ENCODE peak calls at places on chromosome X, in five cellular contexts. One of them, this sample, is unnamed.

GRCh38 chrX:151708821-151709220 is 7.0 kb upstream of the FATE1 start:
- DNase-seq in H7: no peak
- DNase-seq in heart right ventricle: no peak
- DNase-seq in fibroblast of lung: no peak
- DNase-seq in spleen: no peak
- DNase-seq in this sample: no peak

GRCh38 chrX:107541244-107541643 is 87.1 kb upstream of the PRPS1 start:
- DNase-seq in H7: no peak
- DNase-seq in heart right ventricle: no peak
- DNase-seq in fibroblast of lung: peak; percentile 33
- DNase-seq in spleen: no peak
- DNase-seq in this sample: no peak

GRCh38 chrX:1500701-1501624 is 36.0 kb downstream of the P2RY8 start:
- DNase-seq in H7: no peak
- DNase-seq in heart right ventricle: no peak
- DNase-seq in fibroblast of lung: no peak
- DNase-seq in spleen: peak; percentile 79
- DNase-seq in this sample: no peak

GRCh38 chrX:12702509-12703091 is 88.6 kb upstream of the PRPS2 start:
- DNase-seq in H7: peak; percentile 16
- DNase-seq in heart right ventricle: no peak
- DNase-seq in fibroblast of lung: no peak
- DNase-seq in spleen: no peak
- DNase-seq in this sample: peak; percentile 10

GRCh38 chrX:7168366-7168765 is 20.4 kb upstream of the PUDP start:
- DNase-seq in H7: no peak
- DNase-seq in heart right ventricle: no peak
- DNase-seq in fibroblast of lung: peak; percentile 44
- DNase-seq in spleen: no peak
- DNase-seq in this sample: no peak

GRCh38 chrX:49932786-49933185 is 10.4 kb downstream of the CLCN5 start:
- DNase-seq in H7: no peak
- DNase-seq in heart right ventricle: no peak
- DNase-seq in fibroblast of lung: no peak
- DNase-seq in spleen: no peak
- DNase-seq in this sample: no peak

GRCh38 chrX:9515973-9516538 is 51.2 kb downstream of the TBL1X start:
- DNase-seq in H7: no peak
- DNase-seq in heart right ventricle: no peak
- DNase-seq in fibroblast of lung: no peak
- DNase-seq in spleen: no peak
- DNase-seq in this sample: no peak

GRCh38 chrX:2708016-2708415 is 16.9 kb downstream of the CD99 start:
- DNase-seq in H7: no peak
- DNase-seq in heart right ventricle: no peak
- DNase-seq in fibroblast of lung: no peak
- DNase-seq in spleen: peak; percentile 34
- DNase-seq in this sample: no peak

GRCh38 chrX:39848243-39848642 is 249.5 kb downstream of the BCOR start:
- DNase-seq in H7: no peak
- DNase-seq in heart right ventricle: no peak
- DNase-seq in fibroblast of lung: peak; percentile 79
- DNase-seq in spleen: no peak
- DNase-seq in this sample: no peak

GRCh38 chrX:327660-328126 is 9.1 kb upstream of the GTPBP6 start:
- DNase-seq in H7: no peak
- DNase-seq in heart right ventricle: no peak
- DNase-seq in fibroblast of lung: no peak
- DNase-seq in spleen: peak; percentile 71
- DNase-seq in this sample: no peak

GRCh38 chrX:110180176-110180927 is 137.5 kb downstream of the AMMECR1 start:
- DNase-seq in H7: no peak
- DNase-seq in heart right ventricle: peak; percentile 24
- DNase-seq in fibroblast of lung: peak; percentile 89
- DNase-seq in spleen: no peak
- DNase-seq in this sample: no peak

GRCh38 chrX:9465380-9466114 is 689 bp downstream of the TBL1X start:
- DNase-seq in H7: peak; percentile 83
- DNase-seq in heart right ventricle: peak; percentile 6
- DNase-seq in fibroblast of lung: peak; percentile 10
- DNase-seq in spleen: peak; percentile 88
- DNase-seq in this sample: no peak

GRCh38 chrX:120457766-120458180 is 11.3 kb downstream of the LAMP2 start:
- DNase-seq in H7: no peak
- DNase-seq in heart right ventricle: no peak
- DNase-seq in fibroblast of lung: peak; percentile 91
- DNase-seq in spleen: no peak
- DNase-seq in this sample: no peak

GRCh38 chrX:104113237-104113965 is 1.1 kb downstream of the ZCCHC18 start:
- DNase-seq in H7: peak; percentile 43
- DNase-seq in heart right ventricle: peak; percentile 24
- DNase-seq in fibroblast of lung: peak; percentile 55
- DNase-seq in spleen: peak; percentile 81
- DNase-seq in this sample: peak; percentile 69

GRCh38 chrX:38304010-38304409 is 23.3 kb downstream of the RPGR start:
- DNase-seq in H7: no peak
- DNase-seq in heart right ventricle: no peak
- DNase-seq in fibroblast of lung: no peak
- DNase-seq in spleen: no peak
- DNase-seq in this sample: peak; percentile 7

GRCh38 chrX:20116575-20117240 is at the start of gene MAP7D2:
- DNase-seq in H7: peak; percentile 74
- DNase-seq in heart right ventricle: no peak
- DNase-seq in fibroblast of lung: no peak
- DNase-seq in spleen: no peak
- DNase-seq in this sample: no peak

GRCh38 chrX:22686138-22686541 is 313.6 kb upstream of the DDX53 start:
- DNase-seq in H7: peak; percentile 22
- DNase-seq in heart right ventricle: peak; percentile 31
- DNase-seq in fibroblast of lung: peak; percentile 91
- DNase-seq in spleen: peak; percentile 51
- DNase-seq in this sample: no peak

GRCh38 chrX:11532291-11533075 is 133.2 kb downstream of the ARHGAP6 start:
- DNase-seq in H7: peak; percentile 18
- DNase-seq in heart right ventricle: peak; percentile 5
- DNase-seq in fibroblast of lung: no peak
- DNase-seq in spleen: no peak
- DNase-seq in this sample: no peak

GRCh38 chrX:47936940-47937317 is 66.9 kb downstream of the ZNF182 start:
- DNase-seq in H7: no peak
- DNase-seq in heart right ventricle: no peak
- DNase-seq in fibroblast of lung: no peak
- DNase-seq in spleen: no peak
- DNase-seq in this sample: no peak

GRCh38 chrX:19747672-19748610 is 139.5 kb downstream of the SH3KBP1 start:
- DNase-seq in H7: no peak
- DNase-seq in heart right ventricle: no peak
- DNase-seq in fibroblast of lung: no peak
- DNase-seq in spleen: peak; percentile 90
- DNase-seq in this sample: no peak

GRCh38 chrX:118174516-118174915 is 57.9 kb upstream of the KLHL13 start:
- DNase-seq in H7: no peak
- DNase-seq in heart right ventricle: no peak
- DNase-seq in fibroblast of lung: no peak
- DNase-seq in spleen: no peak
- DNase-seq in this sample: no peak

GRCh38 chrX:111349098-111349497 is 62.9 kb downstream of the DCX start:
- DNase-seq in H7: no peak
- DNase-seq in heart right ventricle: no peak
- DNase-seq in fibroblast of lung: no peak
- DNase-seq in spleen: no peak
- DNase-seq in this sample: peak; percentile 18
- H3K4me3 ChIP-seq in H7: no peak overlapping the region
- H3K4me3 ChIP-seq in heart right ventricle: no peak overlapping the region
- H3K4me3 ChIP-seq in fibroblast of lung: no peak overlapping the region
- H3K4me3 ChIP-seq in spleen: no peak overlapping the region
- H3K4me3 ChIP-seq in this sample: no peak overlapping the region

GRCh38 chrX:69033936-69034335 is 131.3 kb downstream of the PJA1 start:
- DNase-seq in H7: no peak
- DNase-seq in heart right ventricle: no peak
- DNase-seq in fibroblast of lung: no peak
- DNase-seq in spleen: no peak
- DNase-seq in this sample: no peak
- H3K4me3 ChIP-seq in H7: no peak overlapping the region
- H3K4me3 ChIP-seq in heart right ventricle: no peak overlapping the region
- H3K4me3 ChIP-seq in fibroblast of lung: no peak overlapping the region
- H3K4me3 ChIP-seq in spleen: no peak overlapping the region
- H3K4me3 ChIP-seq in this sample: no peak overlapping the region

GRCh38 chrX:134544189-134544588 is 84.2 kb downstream of the HPRT1 start:
- DNase-seq in H7: no peak
- DNase-seq in heart right ventricle: no peak
- DNase-seq in fibroblast of lung: no peak
- DNase-seq in spleen: no peak
- DNase-seq in this sample: no peak
- H3K4me3 ChIP-seq in H7: peak overlapping the region; percentile 57
- H3K4me3 ChIP-seq in heart right ventricle: no peak overlapping the region
- H3K4me3 ChIP-seq in fibroblast of lung: no peak overlapping the region
- H3K4me3 ChIP-seq in spleen: no peak overlapping the region
- H3K4me3 ChIP-seq in this sample: no peak overlapping the region

DNA sequence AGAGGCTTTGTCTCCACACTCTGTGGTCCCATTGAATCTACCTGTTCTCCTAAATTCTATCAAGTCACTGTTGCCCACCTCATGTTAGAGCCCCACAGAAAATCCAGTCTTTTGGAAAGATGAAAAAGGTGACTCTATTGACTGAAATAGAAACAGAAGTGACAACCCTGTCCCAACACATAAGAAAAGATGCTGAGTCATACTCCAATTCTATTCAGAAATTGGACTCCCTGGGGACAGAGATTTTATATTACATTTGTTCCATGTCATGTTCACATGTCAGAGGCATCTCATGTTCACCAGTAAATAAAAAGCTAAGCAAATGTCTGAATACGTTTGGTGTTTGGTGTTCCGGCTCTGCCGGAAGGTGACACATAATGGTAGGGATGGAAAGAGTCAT is 2.9 kb upstream of the GRPR start:
- DNase-seq in H7: no peak
- DNase-seq in heart right ventricle: no peak
- DNase-seq in fibroblast of lung: no peak
- DNase-seq in spleen: no peak
- DNase-seq in this sample: no peak
- H3K4me3 ChIP-seq in H7: no peak overlapping the region
- H3K4me3 ChIP-seq in heart right ventricle: no peak overlapping the region
- H3K4me3 ChIP-seq in fibroblast of lung: no peak overlapping the region
- H3K4me3 ChIP-seq in spleen: no peak overlapping the region
- H3K4me3 ChIP-seq in this sample: no peak overlapping the region